ENCODE peak calls at places on chromosomes 1 and 21, in six cellular contexts. One of them, this sample, is unnamed.
A peak's percentile ranks its signal among the peaks of the same experiment; 100 is the strongest.

GRCh38 chr1:94606471-94606870 is 64.9 kb upstream of the F3 start:
- DNase-seq in HepG2: no peak
- DNase-seq in GM12878: no peak
- DNase-seq in SK-N-SH: no peak
- DNase-seq in HCT116: no peak
- DNase-seq in H1: no peak
- DNase-seq in this sample: no peak

GRCh38 chr21:43928230-43928607 is 63.2 kb downstream of the AGPAT3 start:
- DNase-seq in HepG2: no peak
- DNase-seq in GM12878: no peak
- DNase-seq in SK-N-SH: no peak
- DNase-seq in HCT116: no peak
- DNase-seq in H1: no peak
- DNase-seq in this sample: no peak

GRCh38 chr1:35173516-35174224 is 19.3 kb downstream of the SFPQ start:
- DNase-seq in HepG2: no peak
- DNase-seq in GM12878: no peak
- DNase-seq in SK-N-SH: no peak
- DNase-seq in HCT116: no peak
- DNase-seq in H1: no peak
- DNase-seq in this sample: no peak

GRCh38 chr21:38802050-38803026 is 3.4 kb upstream of the ETS2 start:
- DNase-seq in HepG2: peak; percentile 93
- DNase-seq in GM12878: no peak
- DNase-seq in SK-N-SH: no peak
- DNase-seq in HCT116: no peak
- DNase-seq in H1: no peak
- DNase-seq in this sample: no peak

GRCh38 chr1:170776147-170776734 is 112.3 kb downstream of the PRRX1 start:
- DNase-seq in HepG2: no peak
- DNase-seq in GM12878: no peak
- DNase-seq in SK-N-SH: no peak
- DNase-seq in HCT116: no peak
- DNase-seq in H1: no peak
- DNase-seq in this sample: no peak

GRCh38 chr1:42479621-42480020 is 16.5 kb downstream of the CCDC30 start:
- DNase-seq in HepG2: peak; percentile 10
- DNase-seq in GM12878: no peak
- DNase-seq in SK-N-SH: no peak
- DNase-seq in HCT116: no peak
- DNase-seq in H1: no peak
- DNase-seq in this sample: no peak

GRCh38 chr1:9766759-9767442 is 56.9 kb downstream of the CLSTN1 start:
- DNase-seq in HepG2: no peak
- DNase-seq in GM12878: no peak
- DNase-seq in SK-N-SH: no peak
- DNase-seq in HCT116: peak; percentile 38
- DNase-seq in H1: no peak
- DNase-seq in this sample: no peak

GRCh38 chr1:39413902-39414528 is 77.4 kb upstream of the BMP8A start:
- DNase-seq in HepG2: no peak
- DNase-seq in GM12878: no peak
- DNase-seq in SK-N-SH: peak; percentile 36
- DNase-seq in HCT116: no peak
- DNase-seq in H1: no peak
- DNase-seq in this sample: no peak

GRCh38 chr1:116769994-116770393 is 15.8 kb downstream of the CD2 start:
- DNase-seq in HepG2: no peak
- DNase-seq in GM12878: no peak
- DNase-seq in SK-N-SH: no peak
- DNase-seq in HCT116: no peak
- DNase-seq in H1: no peak
- DNase-seq in this sample: no peak

GRCh38 chr1:116769561-116769977 is 15.3 kb downstream of the CD2 start:
- DNase-seq in HepG2: no peak
- DNase-seq in GM12878: peak; percentile 68
- DNase-seq in SK-N-SH: no peak
- DNase-seq in HCT116: no peak
- DNase-seq in H1: no peak
- DNase-seq in this sample: no peak

GRCh38 chr1:116770625-116771024 is 16.4 kb downstream of the CD2 start:
- DNase-seq in HepG2: no peak
- DNase-seq in GM12878: no peak
- DNase-seq in SK-N-SH: no peak
- DNase-seq in HCT116: no peak
- DNase-seq in H1: no peak
- DNase-seq in this sample: no peak

GRCh38 chr1:116772648-116773045 is 18.4 kb downstream of the CD2 start:
- DNase-seq in HepG2: no peak
- DNase-seq in GM12878: no peak
- DNase-seq in SK-N-SH: no peak
- DNase-seq in HCT116: no peak
- DNase-seq in H1: no peak
- DNase-seq in this sample: no peak

DNA sequence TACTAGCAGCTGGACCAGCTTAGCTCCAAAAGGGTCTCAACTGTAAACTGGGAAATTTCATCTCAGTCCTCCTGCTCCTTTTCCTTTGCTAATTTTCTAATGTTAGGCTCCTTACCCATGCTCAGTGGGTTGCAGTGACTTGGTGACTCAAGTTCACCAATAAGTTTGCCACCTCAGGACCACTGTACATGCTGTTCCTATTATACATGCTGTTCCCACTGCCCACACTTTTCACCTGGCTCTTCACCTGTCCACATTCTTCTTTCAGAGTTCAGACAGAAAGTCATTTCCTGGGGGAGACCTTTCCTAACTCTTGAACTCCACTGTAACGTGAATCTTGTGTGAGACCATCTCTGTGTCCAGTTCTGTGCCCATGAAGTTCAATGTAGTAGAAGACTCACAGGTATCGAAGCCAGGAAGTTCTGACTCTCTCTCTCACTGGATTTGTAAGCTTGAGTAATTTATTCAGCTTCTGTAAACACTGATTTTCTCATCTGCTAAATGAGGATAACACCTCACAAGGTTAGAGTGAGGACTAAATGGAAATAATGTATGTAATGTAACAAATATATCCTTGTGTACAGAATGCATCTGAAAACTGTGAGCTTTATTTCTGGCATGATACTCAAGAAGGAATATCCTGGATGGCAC is 17.9 kb downstream of the CD2 start:
- DNase-seq in HepG2: no peak
- DNase-seq in GM12878: no peak
- DNase-seq in SK-N-SH: no peak
- DNase-seq in HCT116: no peak
- DNase-seq in H1: no peak
- DNase-seq in this sample: no peak
- TF ChIP-seq JUND in HepG2: no peak
- TF ChIP-seq JUND in GM12878: no peak
- TF ChIP-seq JUND in SK-N-SH: no peak
- TF ChIP-seq JUND in HCT116: no peak
- TF ChIP-seq JUND in H1: no peak
- TF ChIP-seq JUND in this sample: no peak

DNA sequence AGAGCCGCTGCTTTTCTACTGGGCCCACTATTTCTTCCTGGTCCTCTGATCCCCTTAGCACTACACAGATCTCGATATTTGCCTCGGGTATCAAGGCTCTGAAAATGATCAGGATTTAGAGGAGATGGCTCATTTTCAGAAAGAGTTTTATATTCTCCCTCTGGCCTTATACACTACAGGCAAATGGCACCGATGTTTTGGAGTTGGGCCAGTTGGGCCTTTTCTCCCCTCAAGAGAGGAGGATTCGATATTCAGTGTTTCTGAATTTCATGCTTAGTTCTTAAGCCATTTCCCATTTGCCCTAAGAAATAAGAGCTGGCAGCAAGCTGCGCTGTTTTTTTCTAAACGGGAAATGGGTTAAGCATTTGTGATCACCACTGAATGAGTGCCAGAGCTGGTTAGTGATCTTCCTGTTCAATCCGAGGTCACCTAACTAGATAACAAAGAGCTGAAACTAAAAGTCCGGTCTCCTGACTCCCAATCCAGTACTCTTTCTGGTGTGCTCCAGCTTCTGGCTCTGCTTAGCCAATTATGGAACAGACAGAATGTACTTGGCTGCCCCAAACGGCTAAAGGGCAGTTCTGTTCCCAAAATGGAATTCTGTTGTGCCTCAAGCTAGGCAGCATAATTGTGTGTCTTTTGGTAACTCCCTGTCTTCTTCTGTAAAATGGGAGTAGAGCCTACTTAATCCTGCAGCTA is 1.3 kb upstream of the CPT2 start:
- DNase-seq in HepG2: no peak
- DNase-seq in GM12878: no peak
- DNase-seq in SK-N-SH: no peak
- DNase-seq in HCT116: no peak
- DNase-seq in H1: no peak
- DNase-seq in this sample: no peak
- TF ChIP-seq JUND in HepG2: no peak
- TF ChIP-seq JUND in GM12878: no peak
- TF ChIP-seq JUND in SK-N-SH: no peak
- TF ChIP-seq JUND in HCT116: no peak
- TF ChIP-seq JUND in H1: no peak
- TF ChIP-seq JUND in this sample: no peak

GRCh38 chr1:232986000-232986922 is 35.9 kb downstream of the NTPCR start:
- DNase-seq in HepG2: no peak
- DNase-seq in GM12878: no peak
- DNase-seq in SK-N-SH: no peak
- DNase-seq in HCT116: no peak
- DNase-seq in H1: no peak
- DNase-seq in this sample: no peak
- TF ChIP-seq JUND in HepG2: no peak
- TF ChIP-seq JUND in GM12878: no peak
- TF ChIP-seq JUND in SK-N-SH: no peak
- TF ChIP-seq JUND in HCT116: no peak
- TF ChIP-seq JUND in H1: no peak
- TF ChIP-seq JUND in this sample: no peak

GRCh38 chr1:209861242-209861641 is 33.5 kb downstream of the UTP25 start:
- DNase-seq in HepG2: no peak
- DNase-seq in GM12878: no peak
- DNase-seq in SK-N-SH: peak; percentile 42
- DNase-seq in HCT116: no peak
- DNase-seq in H1: no peak
- DNase-seq in this sample: no peak
- TF ChIP-seq JUND in HepG2: no peak
- TF ChIP-seq JUND in GM12878: no peak
- TF ChIP-seq JUND in SK-N-SH: no peak
- TF ChIP-seq JUND in HCT116: no peak
- TF ChIP-seq JUND in H1: no peak
- TF ChIP-seq JUND in this sample: no peak

This sample was measured in T47D.